ENCODE peak calls at places on chromosomes 4 and X, in five cellular contexts. One of them, this sample, is unnamed.
A peak's percentile ranks its signal among the peaks of the same experiment; 100 is the strongest.

GRCh38 chr4:73844352-73844751 is 7.9 kb downstream of the CXCL6 start:
- DNase-seq in GM23338: no peak
- DNase-seq in endothelial cell: no peak
- DNase-seq in nephron progenitor cell: no peak
- DNase-seq in natural killer cell: no peak
- DNase-seq in this sample: no peak

GRCh38 chrX:68114573-68115199 is 318.6 kb downstream of the OPHN1 start:
- DNase-seq in GM23338: no peak
- DNase-seq in endothelial cell: no peak
- DNase-seq in nephron progenitor cell: no peak
- DNase-seq in natural killer cell: no peak
- DNase-seq in this sample: peak; percentile 57

GRCh38 chr4:139511320-139511719 is 44.7 kb downstream of the SETD7 start:
- DNase-seq in GM23338: no peak
- DNase-seq in endothelial cell: no peak
- DNase-seq in nephron progenitor cell: no peak
- DNase-seq in natural killer cell: no peak
- DNase-seq in this sample: no peak

GRCh38 chrX:114166601-114167000 is 417.3 kb upstream of the HTR2C start:
- DNase-seq in GM23338: no peak
- DNase-seq in endothelial cell: no peak
- DNase-seq in nephron progenitor cell: no peak
- DNase-seq in natural killer cell: no peak
- DNase-seq in this sample: no peak

GRCh38 chr4:124526321-124526720 is 186.2 kb downstream of the ANKRD50 start:
- DNase-seq in GM23338: no peak
- DNase-seq in endothelial cell: no peak
- DNase-seq in nephron progenitor cell: no peak
- DNase-seq in natural killer cell: no peak
- DNase-seq in this sample: no peak

GRCh38 chr4:112270051-112270450 is 15.7 kb downstream of the TIFA start:
- DNase-seq in GM23338: no peak
- DNase-seq in endothelial cell: no peak
- DNase-seq in nephron progenitor cell: no peak
- DNase-seq in natural killer cell: no peak
- DNase-seq in this sample: no peak

GRCh38 chr4:16140520-16141249 is 56.9 kb upstream of the PROM1 start:
- DNase-seq in GM23338: no peak
- DNase-seq in endothelial cell: no peak
- DNase-seq in nephron progenitor cell: no peak
- DNase-seq in natural killer cell: no peak
- DNase-seq in this sample: peak; percentile 80

GRCh38 chr4:7765676-7766075 is 174.0 kb downstream of the AFAP1 start:
- DNase-seq in GM23338: no peak
- DNase-seq in endothelial cell: no peak
- DNase-seq in nephron progenitor cell: no peak
- DNase-seq in natural killer cell: no peak
- DNase-seq in this sample: no peak

GRCh38 chr4:189177130-189177529 is 763.5 kb upstream of the FRG1 start:
- DNase-seq in GM23338: no peak
- DNase-seq in endothelial cell: no peak
- DNase-seq in nephron progenitor cell: no peak
- DNase-seq in natural killer cell: no peak
- DNase-seq in this sample: no peak

GRCh38 chr4:57342406-57342805 is 232.2 kb upstream of the IGFBP7 start:
- DNase-seq in GM23338: no peak
- DNase-seq in endothelial cell: no peak
- DNase-seq in nephron progenitor cell: no peak
- DNase-seq in natural killer cell: no peak
- DNase-seq in this sample: no peak

GRCh38 chr4:3314706-3315260 is 22.0 kb downstream of the RGS12 start:
- DNase-seq in GM23338: no peak
- DNase-seq in endothelial cell: no peak
- DNase-seq in nephron progenitor cell: no peak
- DNase-seq in natural killer cell: no peak
- DNase-seq in this sample: no peak

GRCh38 chrX:88135735-88136134 is 611.3 kb upstream of the CPXCR1 start:
- DNase-seq in GM23338: peak; percentile 5
- DNase-seq in endothelial cell: no peak
- DNase-seq in nephron progenitor cell: no peak
- DNase-seq in natural killer cell: no peak
- DNase-seq in this sample: no peak

GRCh38 chr4:167873536-167873935 is 218.8 kb upstream of the ANXA10 start:
- DNase-seq in GM23338: no peak
- DNase-seq in endothelial cell: no peak
- DNase-seq in nephron progenitor cell: no peak
- DNase-seq in natural killer cell: no peak
- DNase-seq in this sample: no peak

GRCh38 chr4:93775551-93775950 is 53.0 kb upstream of the ATOH1 start:
- DNase-seq in GM23338: no peak
- DNase-seq in endothelial cell: no peak
- DNase-seq in nephron progenitor cell: no peak
- DNase-seq in natural killer cell: no peak
- DNase-seq in this sample: no peak

GRCh38 chrX:40153335-40154221 is 55.8 kb upstream of the BCOR start:
- DNase-seq in GM23338: peak; percentile 39
- DNase-seq in endothelial cell: peak; percentile 22
- DNase-seq in nephron progenitor cell: peak; percentile 54
- DNase-seq in natural killer cell: no peak
- DNase-seq in this sample: peak; percentile 59

GRCh38 chr4:187606581-187606980 is 389.0 kb upstream of the ZFP42 start:
- DNase-seq in GM23338: peak; percentile 77
- DNase-seq in endothelial cell: peak; percentile 48
- DNase-seq in nephron progenitor cell: peak; percentile 44
- DNase-seq in natural killer cell: no peak
- DNase-seq in this sample: peak; percentile 36

GRCh38 chr4:90837241-90837640 is 710.0 kb downstream of the CCSER1 start:
- DNase-seq in GM23338: no peak
- DNase-seq in endothelial cell: no peak
- DNase-seq in nephron progenitor cell: no peak
- DNase-seq in natural killer cell: no peak
- DNase-seq in this sample: no peak

GRCh38 chrX:150869450-150869849 is 29.0 kb downstream of the CD99L2 start:
- DNase-seq in GM23338: no peak
- DNase-seq in endothelial cell: no peak
- DNase-seq in nephron progenitor cell: no peak
- DNase-seq in natural killer cell: no peak
- DNase-seq in this sample: no peak

GRCh38 chrX:153631346-153631745 is 15.7 kb upstream of the DUSP9 start:
- DNase-seq in GM23338: no peak
- DNase-seq in endothelial cell: no peak
- DNase-seq in nephron progenitor cell: no peak
- DNase-seq in natural killer cell: no peak
- DNase-seq in this sample: no peak

GRCh38 chrX:3815896-3816664 is 102.6 kb upstream of the PRKX start:
- DNase-seq in GM23338: peak; percentile 49
- DNase-seq in endothelial cell: peak; percentile 15
- DNase-seq in nephron progenitor cell: peak; percentile 62
- DNase-seq in natural killer cell: peak; percentile 23
- DNase-seq in this sample: peak; percentile 59
- TF ChIP-seq CTCF in GM23338: peak; percentile 18
- TF ChIP-seq CTCF in endothelial cell: no peak
- TF ChIP-seq CTCF in nephron progenitor cell: no peak
- TF ChIP-seq CTCF in natural killer cell: no peak
- TF ChIP-seq CTCF in this sample: no peak

GRCh38 chrX:56733459-56734046 is 4.5 kb downstream of the NBDY start:
- DNase-seq in GM23338: peak; percentile 73
- DNase-seq in endothelial cell: peak; percentile 47
- DNase-seq in nephron progenitor cell: peak; percentile 39
- DNase-seq in natural killer cell: peak; percentile 21
- DNase-seq in this sample: peak; percentile 58
- TF ChIP-seq CTCF in GM23338: peak; percentile 52
- TF ChIP-seq CTCF in endothelial cell: peak; percentile 72
- TF ChIP-seq CTCF in nephron progenitor cell: peak; percentile 58
- TF ChIP-seq CTCF in natural killer cell: peak; percentile 57
- TF ChIP-seq CTCF in this sample: no peak

DNA sequence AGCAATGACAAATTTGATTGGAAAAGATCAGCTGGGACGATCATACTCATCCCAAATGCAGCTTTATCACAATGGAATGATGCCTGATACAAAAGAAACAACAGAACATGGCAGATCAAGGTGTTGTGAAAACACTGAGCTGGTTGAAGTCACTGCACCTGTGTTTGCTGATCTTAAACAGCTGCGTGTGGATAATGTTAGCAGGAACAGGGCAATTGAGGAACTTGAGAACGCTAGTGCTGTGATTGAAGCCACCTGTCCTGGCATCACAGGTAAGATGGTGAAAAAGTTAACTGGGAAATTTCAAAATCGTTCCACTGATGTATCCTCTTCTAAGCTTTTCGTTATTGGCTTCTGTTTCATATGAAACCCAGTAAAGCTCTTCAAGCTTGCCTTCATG is 27.4 kb upstream of the SOD3 start:
- DNase-seq in GM23338: no peak
- DNase-seq in endothelial cell: no peak
- DNase-seq in nephron progenitor cell: no peak
- DNase-seq in natural killer cell: no peak
- DNase-seq in this sample: no peak
- TF ChIP-seq CTCF in GM23338: no peak
- TF ChIP-seq CTCF in endothelial cell: no peak
- TF ChIP-seq CTCF in nephron progenitor cell: no peak
- TF ChIP-seq CTCF in natural killer cell: no peak
- TF ChIP-seq CTCF in this sample: no peak

GRCh38 chr4:25702848-25703247 is 47.2 kb downstream of the SLC34A2 start:
- DNase-seq in GM23338: no peak
- DNase-seq in endothelial cell: no peak
- DNase-seq in nephron progenitor cell: no peak
- DNase-seq in natural killer cell: no peak
- DNase-seq in this sample: no peak
- TF ChIP-seq CTCF in GM23338: no peak
- TF ChIP-seq CTCF in endothelial cell: no peak
- TF ChIP-seq CTCF in nephron progenitor cell: no peak
- TF ChIP-seq CTCF in natural killer cell: no peak
- TF ChIP-seq CTCF in this sample: no peak

DNA sequence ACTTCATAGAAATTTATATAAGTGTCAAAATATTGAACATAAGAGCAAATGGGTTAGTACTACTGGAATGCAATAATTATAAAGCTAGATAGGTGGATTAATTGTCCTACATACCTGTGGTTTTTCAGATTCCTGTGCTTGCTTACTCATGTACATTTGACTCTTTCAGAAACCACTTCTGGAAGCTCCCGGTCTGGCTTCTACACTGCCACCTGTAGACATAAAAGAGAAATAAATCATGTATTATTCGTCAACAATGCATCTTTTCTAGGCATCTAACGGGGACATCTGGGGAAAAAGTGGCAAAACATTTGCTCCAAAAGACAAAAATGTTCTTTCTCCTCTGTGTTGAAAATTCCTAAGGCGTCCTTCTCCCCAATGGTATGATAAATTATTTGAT is 648.6 kb upstream of the DIPK2B start:
- DNase-seq in GM23338: peak; percentile 14
- DNase-seq in endothelial cell: no peak
- DNase-seq in nephron progenitor cell: no peak
- DNase-seq in natural killer cell: no peak
- DNase-seq in this sample: peak; percentile 36
- TF ChIP-seq CTCF in GM23338: no peak
- TF ChIP-seq CTCF in endothelial cell: no peak
- TF ChIP-seq CTCF in nephron progenitor cell: no peak
- TF ChIP-seq CTCF in natural killer cell: peak; percentile 11
- TF ChIP-seq CTCF in this sample: no peak

This sample was measured in Calu3.